ENCODE peak calls at places on chromosomes 1 and 21, in four cellular contexts. Q is fibroblast of lung, P is astrocyte of the spinal cord, C is body of pancreas. I is an unnamed sample.

GRCh38 chr1:201528631-201529260 is 10.2 kb upstream of the NAV1 start:
- DNase-seq in C (no peak), Q (peak), P (no peak), I (no peak)

GRCh38 chr1:29876441-29876840 is 640.1 kb downstream of the PTPRU start:
- DNase-seq in C (no peak), Q (no peak), P (no peak), I (no peak)

GRCh38 chr1:203765029-203765837 is at the start of gene LAX1:
- DNase-seq in C (peak), P (no peak), Q (no peak), I (no peak)

GRCh38 chr1:29383972-29384371 is 147.7 kb downstream of the PTPRU start:
- DNase-seq in P (peak), C (no peak), Q (peak), I (no peak)

GRCh38 chr1:33548319-33548718 is 75.9 kb downstream of the ZSCAN20 start:
- DNase-seq in C (no peak), Q (no peak), P (no peak), I (no peak)

GRCh38 chr21:42514883-42515228 is 1.2 kb downstream of the SLC37A1 start:
- DNase-seq in P (no peak), Q (no peak), C (no peak), I (no peak)

GRCh38 chr1:96927125-96927524 is 205.5 kb downstream of the PTBP2 start:
- DNase-seq in C (no peak), P (peak), Q (peak), I (no peak)

GRCh38 chr1:62436039-62436465 is 797 bp upstream of the USP1 start:
- DNase-seq in Q (no peak), C (peak), P (no peak), I (no peak)

GRCh38 chr1:97066860-97067259 is 345.3 kb downstream of the PTBP2 start:
- DNase-seq in Q (no peak), C (no peak), P (no peak), I (no peak)

GRCh38 chr1:173024543-173024942 is 26.2 kb downstream of the TNFSF18 start:
- DNase-seq in P (no peak), C (no peak), Q (no peak), I (no peak)

GRCh38 chr1:226086776-226087175 is 24.3 kb downstream of the H3-3A start:
- DNase-seq in C (no peak), Q (no peak), P (no peak), I (no peak)

GRCh38 chr1:181583598-181583997 is 100.3 kb downstream of the CACNA1E start:
- DNase-seq in C (peak), Q (no peak), P (no peak), I (no peak)

GRCh38 chr1:65198095-65198494 is 50.1 kb downstream of the AK4 start:
- DNase-seq in Q (no peak), C (no peak), P (no peak), I (no peak)

GRCh38 chr1:87200875-87201638 is 127.6 kb upstream of the LMO4 start:
- DNase-seq in P (no peak), Q (no peak), C (no peak), I (no peak)

GRCh38 chr21:42440187-42440792 is 36.6 kb downstream of the UBASH3A start:
- DNase-seq in Q (no peak), C (no peak), P (no peak), I (no peak)

GRCh38 chr1:90718411-90719320 is 1.6 kb upstream of the BARHL2 start:
- DNase-seq in Q (no peak), P (no peak), C (no peak), I (no peak)

GRCh38 chr1:90716243-90716551 is 905 bp downstream of the BARHL2 start:
- DNase-seq in C (no peak), P (no peak), Q (no peak), I (no peak)

GRCh38 chr1:90717665-90718410 is 736 bp upstream of the BARHL2 start:
- DNase-seq in C (no peak), Q (peak), P (peak), I (no peak)

GRCh38 chr1:90716552-90717355 is at the start of gene BARHL2:
- DNase-seq in C (no peak), Q (no peak), P (no peak), I (no peak)

GRCh38 chr1:90717356-90717664 is 208 bp upstream of the BARHL2 start:
- DNase-seq in Q (no peak), C (no peak), P (no peak), I (no peak)
- H3K4me3 ChIP-seq in Q (no peak), C (no peak), P (no peak), I (no peak)

DNA sequence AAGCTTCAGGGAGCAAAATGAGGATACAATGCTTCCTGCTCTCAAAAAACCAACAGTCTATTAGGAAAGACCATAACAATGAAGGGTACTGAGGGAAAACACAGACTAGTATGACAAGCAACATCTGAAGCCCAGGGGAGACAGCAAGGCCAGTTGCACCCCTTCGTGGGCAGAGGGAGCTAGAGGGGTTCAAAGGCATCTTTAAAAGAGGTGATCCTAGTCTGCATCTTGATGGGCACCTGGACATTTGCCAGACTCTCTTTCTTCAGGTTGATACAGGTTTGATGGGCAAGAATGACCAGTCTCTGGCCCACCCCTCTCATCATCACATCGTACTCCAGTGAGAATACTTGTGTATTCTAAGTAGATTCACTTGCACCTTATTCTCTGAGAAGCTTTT is 177.7 kb downstream of the VAV3 start:
- DNase-seq in P (no peak), Q (no peak), C (peak), I (no peak)
- TF ChIP-seq CTCF in P (no peak), Q (no peak), C (no peak), I (no peak)

GRCh38 chr1:27116697-27117096 is 38.2 kb downstream of the SLC9A1 start:
- DNase-seq in C (no peak), Q (peak), P (no peak), I (no peak)
- H3K4me3 ChIP-seq in C (no peak), Q (no peak), P (no peak), I (no peak)

GRCh38 chr1:93816970-93817738 is 61.9 kb downstream of the DNTTIP2 start:
- DNase-seq in Q (peak), C (no peak), P (peak), I (peak)
- TF ChIP-seq CTCF in Q (no peak), C (no peak), P (no peak), I (no peak)

GRCh38 chr1:233326319-233326994 is 1.1 kb upstream of the MAP3K21 start:
- DNase-seq in Q (no peak), C (no peak), P (no peak), I (no peak)
- H3K4me3 ChIP-seq in Q (no peak), C (peak), P (no peak), I (no peak)

DNA sequence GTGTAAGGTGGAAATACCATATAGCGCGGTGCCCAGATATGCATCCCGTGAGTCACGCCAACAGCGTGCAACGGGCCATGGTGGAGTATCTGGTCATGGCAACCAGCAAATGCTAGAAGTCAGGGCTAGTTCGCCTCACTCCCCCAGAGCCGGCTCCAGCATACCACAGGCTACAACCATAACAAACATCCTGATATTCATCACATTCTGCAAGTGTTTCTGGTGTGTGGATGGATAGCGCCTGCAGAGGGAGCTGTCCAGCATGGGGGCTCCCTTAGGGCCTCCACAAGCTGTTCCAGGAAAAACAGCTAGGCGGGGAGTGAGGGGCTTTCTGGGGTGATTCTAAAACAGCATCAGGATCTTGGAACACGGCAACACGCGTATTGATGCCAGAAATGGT is 6.8 kb downstream of the C1orf198 start:
- DNase-seq in C (no peak), Q (no peak), P (no peak), I (no peak)
- TF ChIP-seq CTCF in C (no peak), Q (no peak), P (peak), I (no peak)

GRCh38 chr1:155977607-155978324 is 581 bp downstream of the ARHGEF2 start:
- DNase-seq in C (peak), Q (no peak), P (no peak), I (no peak)

GRCh38 chr1:155976062-155976912 is 2.1 kb downstream of the ARHGEF2 start:
- DNase-seq in C (peak), Q (peak), P (peak), I (no peak)

GRCh38 chr1:155978325-155978972 is at the start of gene ARHGEF2:
- DNase-seq in C (peak), P (peak), Q (peak), I (no peak)

GRCh38 chr1:155975375-155976061 is 2.8 kb downstream of the ARHGEF2 start:
- DNase-seq in Q (no peak), P (no peak), C (no peak), I (no peak)

GRCh38 chr1:155976913-155977606 is 1.3 kb downstream of the ARHGEF2 start:
- DNase-seq in P (no peak), Q (no peak), C (no peak), I (no peak)
- H3K4me3 ChIP-seq in P (peak), Q (peak), C (peak), I (peak)

DNA sequence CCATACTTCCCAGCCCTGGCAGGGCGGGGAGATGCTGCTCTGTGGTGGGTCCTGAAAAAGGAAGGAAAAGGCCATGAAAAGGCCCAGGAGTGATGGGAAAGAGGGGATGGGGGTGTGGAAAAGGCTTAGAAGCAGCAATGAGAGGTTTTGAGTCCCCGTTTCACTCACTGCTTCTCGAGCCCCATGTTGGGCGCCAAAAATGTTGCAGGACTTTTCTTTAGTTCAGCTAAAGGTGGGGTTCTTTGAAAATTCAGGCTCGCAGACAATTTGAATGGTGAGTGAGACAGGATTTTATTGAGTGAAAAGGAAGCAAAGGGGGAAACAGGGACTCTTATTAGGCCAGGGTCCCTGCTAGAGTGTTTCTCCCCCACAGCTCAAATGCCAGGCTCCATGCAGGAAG is 93.1 kb downstream of the MRPS6 start:
- DNase-seq in Q (peak), C (no peak), P (peak), I (no peak)
- TF ChIP-seq CTCF in Q (no peak), C (no peak), P (no peak), I (no peak)

DNA sequence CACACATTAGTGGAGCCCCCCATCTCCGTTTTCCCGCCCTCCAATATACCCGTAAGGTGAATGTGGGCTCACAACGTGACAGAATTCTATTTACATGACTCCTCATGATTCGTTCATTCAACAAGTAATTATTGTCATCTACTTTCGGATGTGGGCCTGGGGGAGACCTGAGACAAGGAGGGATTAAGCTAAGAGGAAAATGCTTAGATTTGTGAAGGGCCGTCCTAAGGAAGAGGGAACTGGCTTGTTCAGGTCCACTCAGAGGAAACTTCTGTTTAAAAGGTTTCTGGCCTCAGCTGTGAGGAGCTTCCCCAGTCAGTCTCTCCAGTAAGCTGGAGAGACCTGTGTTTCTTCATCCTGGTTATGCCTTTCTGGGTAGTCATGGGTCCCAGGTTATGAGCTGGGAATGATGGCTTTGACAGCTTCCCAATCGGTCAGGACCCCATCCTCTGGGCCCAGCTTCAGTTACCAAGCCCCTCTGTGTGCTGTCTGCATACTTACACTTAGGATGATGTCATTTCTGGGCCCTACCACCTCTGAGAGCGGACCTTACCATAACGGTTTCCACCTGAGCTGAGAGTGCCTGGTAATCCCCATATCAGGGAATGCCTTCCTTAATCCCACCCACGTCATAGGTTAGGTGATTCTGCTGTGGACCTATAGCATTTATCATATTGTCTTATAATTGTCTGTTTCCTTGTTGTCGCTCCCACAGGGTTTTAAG is 687 bp upstream of the ERI3 start:
- DNase-seq in P (no peak), C (no peak), Q (no peak), I (no peak)
- H3K4me3 ChIP-seq in P (peak), C (no peak), Q (peak), I (no peak)

I was measured in AG09309.